ENCODE peak calls at places on chromosomes 12 and 14, in five cellular contexts. Q, V, H, M and T are unnamed samples.

GRCh38 chr14:105343194-105343593 is 28.6 kb downstream of the PACS2 start:
- DNase-seq in Q (no peak), V (no peak), H (no peak), M (no peak), T (no peak)

GRCh38 chr12:113222730-113223531 is 1.7 kb downstream of the TPCN1 start:
- DNase-seq in Q (no peak), V (peak), H (no peak), M (no peak), T (no peak)

GRCh38 chr12:6950401-6950801 is 755 bp upstream of the PTPN6 start:
- DNase-seq in Q (no peak), V (no peak), H (no peak), M (no peak), T (no peak)

GRCh38 chr14:58196198-58196597 is 3.8 kb upstream of the ACTR10 start:
- DNase-seq in Q (no peak), V (no peak), H (no peak), M (no peak), T (no peak)

GRCh38 chr12:82383930-82384513 is 25.7 kb downstream of the METTL25 start:
- DNase-seq in Q (no peak), V (no peak), H (no peak), M (no peak), T (no peak)

GRCh38 chr12:15146585-15146984 is 74.6 kb downstream of the RERG start:
- DNase-seq in Q (no peak), V (no peak), H (no peak), M (no peak), T (no peak)

GRCh38 chr12:9392842-9393241 is 184.6 kb upstream of the PZP start:
- DNase-seq in Q (no peak), V (no peak), H (no peak), M (no peak), T (no peak)

GRCh38 chr14:50839696-50840095 is 8.7 kb upstream of the NIN start:
- DNase-seq in Q (no peak), V (no peak), H (no peak), M (no peak), T (no peak)